ENCODE peak calls at places on chromosomes 5 and 9, in six cellular contexts. P is mucosa of gallbladder, U is fibroblast of the conjunctiva, O is adrenal gland, D is foreskin melanocyte, S is T-helper 1 cell. K is an unnamed sample.

GRCh38 chr5:136906545-136906944 is 541.2 kb upstream of the TRPC7 start:
- DNase-seq in P (no peak), U (no peak), O (no peak), D (no peak), S (no peak), K (no peak)

GRCh38 chr5:172078726-172079345 is 72.4 kb upstream of the FBXW11 start:
- DNase-seq in P (peak; percentile 42), O (peak; percentile 82), U (no peak), D (no peak), S (no peak), K (no peak)

GRCh38 chr5:38994329-38994927 is 79.8 kb downstream of the RICTOR start:
- DNase-seq in P (peak; percentile 44), S (no peak), U (peak; percentile 68), O (peak; percentile 54), D (peak; percentile 49), K (no peak)

GRCh38 chr5:160339406-160340140 is 27.2 kb upstream of the CCNJL start:
- DNase-seq in D (no peak), P (no peak), O (peak; percentile 27), U (no peak), S (no peak), K (no peak)

GRCh38 chr9:17627641-17628040 is 48.8 kb downstream of the SH3GL2 start:
- DNase-seq in O (no peak), P (no peak), D (no peak), S (no peak), U (no peak), K (no peak)

GRCh38 chr9:22416692-22417060 is 29.9 kb upstream of the DMRTA1 start:
- DNase-seq in S (no peak), U (no peak), O (no peak), P (no peak), D (no peak), K (no peak)

GRCh38 chr5:168651654-168652053 is 72.5 kb upstream of the PANK3 start:
- DNase-seq in D (peak; percentile 29), P (no peak), S (no peak), O (peak; percentile 38), U (peak; percentile 87), K (no peak)

GRCh38 chr9:132370592-132370991 is 15.8 kb upstream of the SETX start:
- DNase-seq in P (no peak), S (no peak), D (no peak), O (no peak), U (no peak), K (no peak)

GRCh38 chr9:76162751-76163500 is 231.3 kb downstream of the RFK start:
- DNase-seq in U (no peak), D (no peak), S (no peak), P (no peak), O (peak; percentile 32), K (no peak)

GRCh38 chr5:176864755-176865154 is 34.4 kb downstream of the HK3 start:
- DNase-seq in D (no peak), S (no peak), O (no peak), P (no peak), U (no peak), K (no peak)

GRCh38 chr9:14349141-14349817 is 35.3 kb upstream of the NFIB start:
- DNase-seq in S (no peak), U (no peak), D (no peak), P (no peak), O (no peak), K (no peak)

GRCh38 chr5:142320427-142320732 is 4.4 kb downstream of the SPRY4 start:
- DNase-seq in U (no peak), P (no peak), S (no peak), D (no peak), O (no peak), K (no peak)

GRCh38 chr5:160281275-160281674 is 31.1 kb downstream of the CCNJL start:
- DNase-seq in D (no peak), U (no peak), P (no peak), S (no peak), O (no peak), K (no peak)

GRCh38 chr9:75088646-75089368 is 493 bp downstream of the OSTF1 start:
- DNase-seq in P (peak; percentile 48), U (no peak), O (peak; percentile 68), S (no peak), D (peak; percentile 64), K (no peak)

GRCh38 chr9:89806371-89807100 is 201.7 kb downstream of the GADD45G start:
- DNase-seq in P (no peak), D (no peak), S (no peak), U (no peak), O (no peak), K (no peak)

GRCh38 chr5:54243483-54244080 is 66.8 kb downstream of the ARL15 start:
- DNase-seq in S (no peak), U (no peak), P (no peak), D (peak; percentile 42), O (peak; percentile 59), K (no peak)

GRCh38 chr9:127389391-127390242 is 7.4 kb upstream of the SLC2A8 start:
- DNase-seq in P (no peak), U (no peak), O (no peak), D (no peak), S (no peak), K (no peak)

GRCh38 chr5:169637856-169638190 is 748 bp downstream of the DOCK2 start:
- DNase-seq in P (no peak), D (no peak), S (peak; percentile 49), O (no peak), U (no peak), K (no peak)

GRCh38 chr5:177355868-177356168 is 1.9 kb upstream of the RGS14 start:
- DNase-seq in P (no peak), U (no peak), O (no peak), S (no peak), D (no peak), K (no peak)

GRCh38 chr5:82365744-82366228 is 87.6 kb upstream of the RPS23 start:
- DNase-seq in P (no peak), U (no peak), S (no peak), O (no peak), D (no peak), K (no peak)

GRCh38 chr5:78287833-78288232 is 6.7 kb downstream of the AP3B1 start:
- DNase-seq in D (peak; percentile 28), O (peak; percentile 52), U (peak; percentile 26), S (no peak), P (no peak), K (no peak)

GRCh38 chr9:34985311-34985899 is 4.1 kb upstream of the DNAJB5 start:
- DNase-seq in P (peak; percentile 50), S (peak; percentile 25), D (peak; percentile 53), U (no peak), O (peak; percentile 76), K (no peak)

GRCh38 chr5:57937025-57937424 is 454.4 kb upstream of the ACTBL2 start:
- DNase-seq in P (no peak), S (no peak), O (no peak), D (no peak), U (peak; percentile 31), K (no peak)

GRCh38 chr9:71368157-71368556 is 246.7 kb upstream of the TRPM3 start:
- DNase-seq in P (peak; percentile 40), O (peak; percentile 25), U (no peak), D (no peak), S (no peak), K (no peak)

GRCh38 chr9:87894998-87895625 is 12.4 kb downstream of the SPATA31E1 start:
- DNase-seq in P (no peak), O (no peak), U (no peak), D (peak; percentile 52), S (no peak), K (no peak)

GRCh38 chr5:144390133-144390532 is 219.5 kb downstream of the KCTD16 start:
- DNase-seq in S (no peak), U (no peak), O (no peak), P (no peak), D (no peak), K (no peak)

K was measured in GM18507.